ENCODE peak calls at places on chromosomes 1 and 21, in six cellular contexts. H is AG10803; O is hypothalamus; P is stimulated activated CD8-positive, alpha-beta memory T cell treated with anti-CD3 and anti-CD28 coated beads, Interleukin-7, amount 100 ng/mL, for 1 hour; X is adrenal gland; E is RPMI7951. Y is an unnamed sample.

GRCh38 chr1:197770243-197770642 is 5.0 kb downstream of the DENND1B start:
- DNase-seq in H (no peak), O (no peak), P (no peak), X (no peak), E (no peak), Y (no peak)

GRCh38 chr1:198492872-198493271 is 47.6 kb downstream of the ATP6V1G3 start:
- DNase-seq in H (peak; percentile 98), O (no peak), P (no peak), X (no peak), E (peak; percentile 78), Y (peak; percentile 92)

GRCh38 chr21:16913010-16913409 is 599.8 kb upstream of the CXADR start:
- DNase-seq in H (no peak), O (no peak), P (no peak), X (no peak), E (no peak), Y (peak; percentile 16)

GRCh38 chr1:89125571-89126233 is at the start of gene GBP2:
- DNase-seq in H (peak; percentile 68), O (no peak), P (no peak), X (no peak), E (peak; percentile 83), Y (peak; percentile 89)

GRCh38 chr1:208929575-208929974 is 653.9 kb upstream of the CAMK1G start:
- DNase-seq in H (peak; percentile 64), O (no peak), P (no peak), X (no peak), E (no peak), Y (peak; percentile 74)

GRCh38 chr1:154158307-154159125 is 3.6 kb upstream of the NUP210L start:
- DNase-seq in H (no peak), O (no peak), P (no peak), X (no peak), E (no peak), Y (no peak)

GRCh38 chr21:42983102-42983501 is 8.7 kb downstream of the PKNOX1 start:
- DNase-seq in H (no peak), O (no peak), P (no peak), X (no peak), E (no peak), Y (no peak)

GRCh38 chr1:62398377-62398776 is 38.5 kb upstream of the USP1 start:
- DNase-seq in H (peak; percentile 77), O (no peak), P (no peak), X (no peak), E (peak; percentile 76), Y (peak; percentile 95)

GRCh38 chr1:30404341-30404740 is 319.0 kb downstream of the MATN1 start:
- DNase-seq in H (no peak), O (no peak), P (no peak), X (no peak), E (no peak), Y (no peak)

GRCh38 chr1:214549604-214550338 is 1.6 kb downstream of the PTPN14 start:
- DNase-seq in H (peak; percentile 54), O (no peak), P (no peak), X (no peak), E (peak; percentile 51), Y (peak; percentile 75)

GRCh38 chr1:41461790-41462679 is 22.4 kb downstream of the EDN2 start:
- DNase-seq in H (peak; percentile 31), O (no peak), P (no peak), X (no peak), E (no peak), Y (no peak)

GRCh38 chr1:77542784-77543183 is 139.7 kb downstream of the ZZZ3 start:
- DNase-seq in H (peak; percentile 45), O (no peak), P (no peak), X (no peak), E (peak; percentile 31), Y (peak; percentile 75)

GRCh38 chr1:177789956-177790355 is 179.9 kb downstream of the SEC16B start:
- DNase-seq in H (no peak), O (no peak), P (no peak), X (no peak), E (no peak), Y (no peak)

GRCh38 chr1:57072775-57073174 is 107.0 kb upstream of the C8B start:
- DNase-seq in H (no peak), O (no peak), P (no peak), X (no peak), E (no peak), Y (peak; percentile 11)